ENCODE peak calls at places on chromosomes 1 and 21, in nine cellular contexts. P is mammary epithelial cell, V is fibroblast of lung, S is H9, J is IMR-90, B is K562, Z is endothelial cell of umbilical vein, G is GM23248, Y is MM.1S. U is an unnamed sample.

GRCh38 chr21:14862794-14863720 is 201.7 kb downstream of the NRIP1 start:
- DNase-seq in S (no peak), P (no peak), J (peak), Y (peak), G (peak), Z (peak), B (peak), V (no peak), U (peak)

GRCh38 chr1:238293075-238293474 is 402.4 kb upstream of the ZP4 start:
- DNase-seq in G (no peak), Y (no peak), B (no peak), V (no peak), J (no peak), P (no peak), S (no peak), Z (no peak), U (peak)

GRCh38 chr1:220113136-220113695 is 19.3 kb downstream of the IARS2 start:
- DNase-seq in B (peak), G (peak), V (no peak), Y (peak), S (no peak), Z (peak), P (peak), J (peak), U (peak)

GRCh38 chr1:33735624-33736023 is 128.3 kb upstream of the HMGB4 start:
- DNase-seq in J (no peak), Z (no peak), S (no peak), V (peak), B (no peak), G (peak), Y (no peak), P (no peak), U (no peak)

GRCh38 chr1:76679534-76680152 is 187.6 kb upstream of the ST6GALNAC5 start:
- DNase-seq in S (no peak), J (no peak), P (no peak), Y (no peak), V (no peak), B (no peak), G (no peak), Z (no peak), U (no peak)

GRCh38 chr1:215518594-215518993 is 48.5 kb upstream of the KCTD3 start:
- DNase-seq in G (no peak), P (no peak), B (no peak), S (no peak), Y (no peak), V (no peak), J (no peak), Z (no peak), U (no peak)

GRCh38 chr1:227942021-227942715 is 5.6 kb downstream of the WNT9A start:
- DNase-seq in Z (no peak), Y (no peak), S (peak), J (no peak), B (no peak), G (no peak), V (no peak), P (no peak), U (no peak)

GRCh38 chr1:154478639-154479038 is 23.4 kb upstream of the TDRD10 start:
- DNase-seq in B (peak), G (peak), V (peak), Z (peak), Y (peak), P (peak), S (no peak), J (peak), U (no peak)

GRCh38 chr1:154502742-154503111 is 515 bp upstream of the SHE start:
- DNase-seq in Y (no peak), P (no peak), V (no peak), B (no peak), S (peak), J (no peak), Z (no peak), G (no peak), U (peak)

GRCh38 chr1:34547043-34547674 is 207.7 kb upstream of the GJB5 start:
- DNase-seq in B (no peak), V (no peak), S (peak), P (peak), Y (no peak), J (no peak), Z (no peak), G (peak), U (peak)

GRCh38 chr1:175448467-175448866 is 255.9 kb upstream of the KIAA0040 start:
- DNase-seq in Y (no peak), J (no peak), V (no peak), B (no peak), G (no peak), P (no peak), Z (no peak), S (no peak), U (no peak)

GRCh38 chr1:109883248-109883955 is 27.2 kb upstream of the CSF1 start:
- DNase-seq in Z (no peak), G (no peak), B (no peak), P (no peak), Y (no peak), V (no peak), S (no peak), J (no peak), U (no peak)

GRCh38 chr1:191592111-191592510 is 566.2 kb upstream of the RGS18 start:
- DNase-seq in J (peak), Y (no peak), S (no peak), P (no peak), Z (no peak), B (no peak), V (no peak), G (no peak), U (no peak)

GRCh38 chr1:174969977-174970376 is 29.8 kb upstream of the CACYBP start:
- DNase-seq in V (peak), P (no peak), J (no peak), S (no peak), Y (no peak), G (no peak), Z (no peak), B (no peak), U (no peak)

GRCh38 chr1:32981003-32981909 is 16.6 kb upstream of the RNF19B start:
- DNase-seq in Y (peak), J (peak), P (peak), B (no peak), Z (peak), V (peak), G (peak), S (no peak), U (no peak)

GRCh38 chr1:154276797-154277196 is 4.4 kb downstream of the HAX1 start:
- DNase-seq in Y (no peak), V (no peak), Z (no peak), B (no peak), P (no peak), G (no peak), J (no peak), S (peak), U (peak)

GRCh38 chr1:111251570-111251969 is 24.1 kb downstream of the CHI3L2 start:
- DNase-seq in P (no peak), S (no peak), Z (no peak), Y (peak), J (no peak), V (no peak), G (no peak), B (no peak), U (no peak)

GRCh38 chr1:208079161-208079560 is 165.0 kb downstream of the PLXNA2 start:
- DNase-seq in S (no peak), V (no peak), G (no peak), Y (no peak), B (no peak), P (no peak), Z (no peak), J (no peak), U (no peak)

GRCh38 chr1:65297686-65298085 is 11.7 kb upstream of the DNAJC6 start:
- DNase-seq in Z (no peak), G (no peak), S (no peak), Y (no peak), V (no peak), J (no peak), P (no peak), B (no peak), U (no peak)

GRCh38 chr1:107649023-107649422 is 316.0 kb downstream of the VAV3 start:
- DNase-seq in J (peak), P (peak), G (peak), V (peak), Z (no peak), B (no peak), S (no peak), Y (no peak), U (peak)

GRCh38 chr1:107652976-107653375 is 312.0 kb downstream of the VAV3 start:
- DNase-seq in V (no peak), P (no peak), J (no peak), G (peak), Y (no peak), S (no peak), Z (no peak), B (no peak), U (no peak)

GRCh38 chr1:107643766-107644165 is 321.2 kb downstream of the VAV3 start:
- DNase-seq in Y (no peak), V (no peak), G (no peak), B (no peak), P (no peak), J (no peak), Z (no peak), S (no peak), U (no peak)

GRCh38 chr1:107647012-107647411 is 318.0 kb downstream of the VAV3 start:
- DNase-seq in G (no peak), V (no peak), J (no peak), Y (no peak), B (no peak), S (no peak), P (no peak), Z (no peak), U (peak)

GRCh38 chr1:107648071-107648470 is 316.9 kb downstream of the VAV3 start:
- DNase-seq in V (peak), Z (no peak), P (peak), S (no peak), G (peak), B (no peak), J (peak), Y (no peak), U (no peak)
- H3K4me2 ChIP-seq in V (no peak), Z (no peak), P (peak), S (no peak), G (peak), B (no peak), J (no peak), Y (no peak), U (no peak)

GRCh38 chr1:2556277-2557145 is at the start of gene TNFRSF14:
- DNase-seq in J (peak), Y (peak), Z (peak), B (peak), V (peak), P (peak), S (no peak), G (peak), U (no peak)
- H3K9ac ChIP-seq in J (peak), Y (peak), Z (peak), B (peak), V (peak), P (peak), S (no peak), G (peak), U (no peak)

DNA sequence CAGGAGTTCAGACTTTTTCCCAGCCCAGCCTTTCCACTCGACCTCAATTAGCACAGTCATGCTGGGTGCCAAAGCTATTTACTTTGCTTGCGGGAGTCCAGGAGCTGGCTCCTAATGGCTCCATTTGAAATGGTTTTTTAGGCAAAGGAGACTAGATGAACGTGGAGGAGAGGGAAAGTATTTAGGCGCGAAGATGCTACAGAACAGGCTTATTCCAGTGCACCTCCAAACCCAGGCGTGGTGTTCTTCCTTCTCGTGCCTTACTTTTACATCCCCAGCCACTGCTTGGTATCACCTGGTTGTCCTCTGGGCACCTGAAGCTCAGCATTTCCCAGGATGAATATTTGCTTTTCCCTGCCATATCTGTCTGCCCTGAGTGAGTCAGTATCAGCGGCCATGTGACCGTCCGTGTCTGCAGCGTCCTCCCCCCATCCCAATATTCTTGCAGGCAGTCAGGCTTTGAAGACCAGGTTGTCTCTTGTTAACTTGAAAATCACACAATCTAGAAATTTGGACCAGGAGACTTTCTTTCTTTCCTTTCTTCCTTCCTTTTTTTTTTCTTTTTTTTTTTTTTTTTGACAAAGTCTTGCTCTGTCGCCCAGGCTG is 198.5 kb downstream of the DYRK1A start:
- DNase-seq in P (no peak), G (peak), Z (no peak), Y (no peak), V (peak), B (no peak), J (peak), S (no peak), U (no peak)
- H3K4me2 ChIP-seq in P (peak), G (peak), Z (peak), Y (peak), V (peak), B (peak), J (peak), S (no peak), U (no peak)

GRCh38 chr1:210951279-210951678 is 182.7 kb downstream of the KCNH1 start:
- DNase-seq in S (no peak), G (no peak), Z (no peak), V (no peak), B (no peak), J (no peak), Y (no peak), P (no peak), U (peak)
- H3K9ac ChIP-seq in S (no peak), G (no peak), Z (no peak), V (no peak), B (no peak), J (no peak), Y (no peak), P (no peak), U (no peak)